ENCODE peak calls at places on chromosome 7, in seven cellular contexts. P is ovary, Y is astrocyte, F is spleen, E is cardiac fibroblast, G is AG09309, V is PC-3. T is an unnamed sample.

GRCh38 chr7:16609842-16610450 is 35.6 kb downstream of the ANKMY2 start:
- DNase-seq in P (no peak), Y (no peak), F (no peak), E (no peak), G (no peak), V (no peak), T (peak; percentile 10)

GRCh38 chr7:52569151-52569550 is 466.3 kb upstream of the POM121L12 start:
- DNase-seq in P (no peak), Y (no peak), F (no peak), E (no peak), G (no peak), V (no peak), T (no peak)

GRCh38 chr7:115227473-115228235 is 305.8 kb downstream of the MDFIC start:
- DNase-seq in P (no peak), Y (no peak), F (no peak), E (no peak), G (no peak), V (no peak), T (no peak)

GRCh38 chr7:104207348-104207730 is 474 bp downstream of the ORC5 start:
- DNase-seq in P (no peak), Y (peak; percentile 18), F (no peak), E (no peak), G (no peak), V (peak; percentile 2), T (peak; percentile 10)

GRCh38 chr7:102005933-102006332 is 188.5 kb downstream of the CUX1 start:
- DNase-seq in P (no peak), Y (no peak), F (no peak), E (no peak), G (no peak), V (no peak), T (no peak)

GRCh38 chr7:71465741-71466189 is 333.8 kb downstream of the GALNT17 start:
- DNase-seq in P (no peak), Y (no peak), F (no peak), E (no peak), G (no peak), V (no peak), T (no peak)

GRCh38 chr7:23469961-23470250 is 385 bp downstream of the IGF2BP3 start:
- DNase-seq in P (no peak), Y (no peak), F (no peak), E (no peak), G (no peak), V (no peak), T (no peak)

GRCh38 chr7:229184-229964 is 37.0 kb downstream of the FAM20C start:
- DNase-seq in P (peak; percentile 88), Y (peak; percentile 98), F (no peak), E (peak; percentile 96), G (peak; percentile 86), V (no peak), T (peak; percentile 99)

GRCh38 chr7:44977304-44977858 is 1.4 kb downstream of the MYO1G start:
- DNase-seq in P (no peak), Y (no peak), F (peak; percentile 89), E (no peak), G (no peak), V (no peak), T (no peak)

GRCh38 chr7:44980393-44981034 is 1.7 kb upstream of the MYO1G start:
- DNase-seq in P (no peak), Y (peak; percentile 77), F (peak; percentile 73), E (peak; percentile 77), G (peak; percentile 55), V (no peak), T (peak; percentile 33)

GRCh38 chr7:44977956-44978355 is 859 bp downstream of the MYO1G start:
- DNase-seq in P (no peak), Y (no peak), F (peak; percentile 83), E (no peak), G (no peak), V (no peak), T (no peak)

GRCh38 chr7:44979481-44980392 is 922 bp upstream of the MYO1G start:
- DNase-seq in P (no peak), Y (no peak), F (peak; percentile 83), E (no peak), G (no peak), V (no peak), T (no peak)

GRCh38 chr7:44978511-44979366 is at the start of gene MYO1G:
- DNase-seq in P (no peak), Y (no peak), F (peak; percentile 97), E (no peak), G (no peak), V (no peak), T (no peak)
- H3K4me3 ChIP-seq in P (no peak within 1 kb of the TSS), Y (no peak within 1 kb of the TSS), F (peak within 1 kb of the TSS; percentile 52), E (no peak within 1 kb of the TSS), G (no peak within 1 kb of the TSS), V (no peak within 1 kb of the TSS), T (no peak within 1 kb of the TSS)

GRCh38 chr7:100357131-100357561 is 771 bp upstream of the PILRB start:
- DNase-seq in P (no peak), Y (no peak), F (no peak), E (no peak), G (no peak), V (no peak), T (no peak)

GRCh38 chr7:100360102-100360607 is 2.2 kb downstream of the PILRB start:
- DNase-seq in P (no peak), Y (no peak), F (no peak), E (no peak), G (no peak), V (no peak), T (no peak)

GRCh38 chr7:100356416-100357068 is 1.4 kb upstream of the PILRB start:
- DNase-seq in P (no peak), Y (no peak), F (peak; percentile 74), E (no peak), G (no peak), V (no peak), T (no peak)

GRCh38 chr7:100358857-100359212 is 918 bp downstream of the PILRB start:
- DNase-seq in P (no peak), Y (no peak), F (no peak), E (no peak), G (no peak), V (no peak), T (no peak)

DNA sequence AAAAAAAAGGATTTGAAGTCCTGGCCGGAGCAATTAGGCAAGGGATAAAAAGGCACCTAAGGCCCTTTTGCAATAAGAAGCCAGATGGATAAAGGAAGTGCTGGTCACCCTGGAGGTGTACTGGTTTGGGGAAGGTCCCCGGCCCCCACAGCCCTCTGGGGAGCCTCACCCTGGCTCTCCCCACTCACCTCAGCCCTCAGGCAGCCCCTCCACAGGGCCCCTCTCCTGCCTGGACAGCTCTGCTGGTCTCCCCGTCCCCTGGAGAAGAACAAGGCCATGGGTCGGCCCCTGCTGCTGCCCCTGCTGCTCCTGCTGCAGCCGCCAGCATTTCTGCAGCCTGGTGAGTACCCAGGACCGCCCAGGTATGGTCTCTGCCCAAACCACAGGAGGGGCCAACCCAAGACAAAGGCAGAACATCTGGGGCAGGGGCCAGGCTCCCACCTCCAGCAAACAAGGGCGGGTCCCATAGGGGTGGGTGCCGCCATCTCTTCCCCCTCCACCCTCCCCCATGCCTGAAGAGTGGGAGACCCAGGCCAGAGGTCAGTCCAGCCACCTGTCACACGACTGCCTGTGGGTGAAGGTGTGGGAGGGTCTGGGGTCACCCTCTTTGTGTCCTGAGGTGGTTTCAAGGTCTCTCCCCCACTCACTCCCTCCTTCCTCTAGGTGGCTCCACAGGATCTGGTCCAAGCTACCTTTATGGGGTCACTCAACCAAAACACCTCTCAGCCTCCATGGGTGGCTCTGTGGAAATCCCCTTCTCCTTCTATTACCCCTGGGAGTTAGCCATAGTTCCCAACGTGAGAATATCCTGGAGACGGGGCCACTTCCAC is at the start of gene PILRB:
- DNase-seq in P (no peak), Y (no peak), F (peak; percentile 78), E (no peak), G (no peak), V (no peak), T (no peak)
- TF ChIP-seq CTCF in P (no peak), Y (no peak), F (no peak), E (peak; percentile 12), G (no peak), V (no peak), T (no peak)

GRCh38 chr7:1664711-1665591 is 5.1 kb upstream of the ELFN1 start:
- DNase-seq in P (peak; percentile 82), Y (peak; percentile 31), F (peak; percentile 77), E (peak; percentile 64), G (no peak), V (peak; percentile 46), T (peak; percentile 46)
- H3K4me3 ChIP-seq in P (peak overlapping the region; percentile 35), Y (peak overlapping the region; percentile 59), F (peak overlapping the region; percentile 68), E (peak overlapping the region; percentile 61), G (peak overlapping the region; percentile 71), V (peak overlapping the region; percentile 59), T (peak overlapping the region; percentile 68)

GRCh38 chr7:47444376-47445098 is 137.4 kb downstream of the TNS3 start:
- DNase-seq in P (no peak), Y (no peak), F (no peak), E (peak; percentile 44), G (no peak), V (peak; percentile 41), T (peak; percentile 44)
- TF ChIP-seq CTCF in P (no peak), Y (peak; percentile 59), F (peak; percentile 47), E (peak; percentile 65), G (peak; percentile 51), V (peak; percentile 71), T (peak; percentile 71)

GRCh38 chr7:151762501-151763245 is 114.2 kb downstream of the PRKAG2 start:
- DNase-seq in P (no peak), Y (no peak), F (no peak), E (no peak), G (no peak), V (no peak), T (no peak)
- H3K4me3 ChIP-seq in P (no peak overlapping the region), Y (no peak overlapping the region), F (no peak overlapping the region), E (no peak overlapping the region), G (no peak overlapping the region), V (no peak overlapping the region), T (no peak overlapping the region)